ENCODE peak calls at places on chromosomes 7 and 10, in six cellular contexts. One of them, this sample, is unnamed. For H3K4me1, the result is how much of the 10 kb centered on the place peaks cover.

GRCh38 chr10:70462349-70462984 is 16.1 kb upstream of the PALD1 start:
- ATAC-seq in A549: peak
- ATAC-seq in GM12878: peak
- ATAC-seq in K562: no peak
- ATAC-seq in HepG2: no peak
- ATAC-seq in upper lobe of left lung: no peak
- ATAC-seq in this sample: peak

GRCh38 chr7:33334349-33334748 is 205.0 kb downstream of the BBS9 start:
- ATAC-seq in GM12878: peak
- ATAC-seq in HepG2: peak
- ATAC-seq in A549: peak
- ATAC-seq in upper lobe of left lung: no peak
- ATAC-seq in K562: no peak
- ATAC-seq in this sample: no peak

GRCh38 chr7:66016131-66016461 is 34.1 kb upstream of the GUSB start:
- ATAC-seq in K562: no peak
- ATAC-seq in GM12878: no peak
- ATAC-seq in A549: no peak
- ATAC-seq in upper lobe of left lung: no peak
- ATAC-seq in HepG2: no peak
- ATAC-seq in this sample: no peak

GRCh38 chr10:33151344-33151864 is 183.1 kb downstream of the NRP1 start:
- ATAC-seq in K562: no peak
- ATAC-seq in A549: no peak
- ATAC-seq in HepG2: peak
- ATAC-seq in upper lobe of left lung: no peak
- ATAC-seq in GM12878: no peak
- ATAC-seq in this sample: no peak

GRCh38 chr7:98869374-98870070 is at the start of gene TMEM130:
- ATAC-seq in K562: no peak
- ATAC-seq in A549: peak
- ATAC-seq in HepG2: peak
- ATAC-seq in upper lobe of left lung: no peak
- ATAC-seq in GM12878: peak
- ATAC-seq in this sample: peak

GRCh38 chr7:152641384-152641783 is 34.6 kb downstream of the XRCC2 start:
- ATAC-seq in upper lobe of left lung: no peak
- ATAC-seq in HepG2: no peak
- ATAC-seq in K562: no peak
- ATAC-seq in A549: peak
- ATAC-seq in GM12878: no peak
- ATAC-seq in this sample: no peak

GRCh38 chr7:77989981-77990566 is 191.5 kb downstream of the PHTF2 start:
- ATAC-seq in upper lobe of left lung: no peak
- ATAC-seq in A549: peak
- ATAC-seq in GM12878: no peak
- ATAC-seq in K562: peak
- ATAC-seq in HepG2: peak
- ATAC-seq in this sample: no peak

GRCh38 chr10:103491729-103492364 is 1.7 kb upstream of the NEURL1 start:
- ATAC-seq in K562: peak
- ATAC-seq in A549: peak
- ATAC-seq in GM12878: no peak
- ATAC-seq in HepG2: peak
- ATAC-seq in upper lobe of left lung: peak
- ATAC-seq in this sample: no peak

DNA sequence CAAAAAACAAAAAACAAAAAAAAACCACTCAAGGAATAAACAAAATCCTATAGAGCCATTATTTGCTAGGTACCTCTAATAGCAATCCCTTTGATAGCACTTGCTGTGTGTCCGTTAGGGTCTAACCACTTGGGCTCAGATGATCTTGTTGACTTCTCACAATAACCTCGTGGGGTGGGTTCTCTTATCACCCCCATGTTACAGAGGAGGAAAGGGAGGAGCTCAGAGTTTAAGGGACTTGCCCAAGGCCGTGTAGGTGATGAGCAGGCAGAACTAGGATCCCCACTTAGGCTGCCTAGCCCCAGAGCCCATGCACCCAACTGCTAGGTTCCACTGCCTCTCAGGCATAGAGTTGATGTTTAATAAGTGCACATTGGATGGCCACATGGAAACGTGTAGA is 131.1 kb downstream of the CAMK1D start:
- ATAC-seq in upper lobe of left lung: no peak
- ATAC-seq in GM12878: no peak
- ATAC-seq in HepG2: no peak
- ATAC-seq in A549: no peak
- ATAC-seq in K562: no peak
- ATAC-seq in this sample: no peak
- H3K4me1 ChIP-seq in upper lobe of left lung: under half
- H3K4me1 ChIP-seq in GM12878: under half
- H3K4me1 ChIP-seq in HepG2: under half
- H3K4me1 ChIP-seq in A549: under half
- H3K4me1 ChIP-seq in K562: under half
- H3K4me1 ChIP-seq in this sample: under half

DNA sequence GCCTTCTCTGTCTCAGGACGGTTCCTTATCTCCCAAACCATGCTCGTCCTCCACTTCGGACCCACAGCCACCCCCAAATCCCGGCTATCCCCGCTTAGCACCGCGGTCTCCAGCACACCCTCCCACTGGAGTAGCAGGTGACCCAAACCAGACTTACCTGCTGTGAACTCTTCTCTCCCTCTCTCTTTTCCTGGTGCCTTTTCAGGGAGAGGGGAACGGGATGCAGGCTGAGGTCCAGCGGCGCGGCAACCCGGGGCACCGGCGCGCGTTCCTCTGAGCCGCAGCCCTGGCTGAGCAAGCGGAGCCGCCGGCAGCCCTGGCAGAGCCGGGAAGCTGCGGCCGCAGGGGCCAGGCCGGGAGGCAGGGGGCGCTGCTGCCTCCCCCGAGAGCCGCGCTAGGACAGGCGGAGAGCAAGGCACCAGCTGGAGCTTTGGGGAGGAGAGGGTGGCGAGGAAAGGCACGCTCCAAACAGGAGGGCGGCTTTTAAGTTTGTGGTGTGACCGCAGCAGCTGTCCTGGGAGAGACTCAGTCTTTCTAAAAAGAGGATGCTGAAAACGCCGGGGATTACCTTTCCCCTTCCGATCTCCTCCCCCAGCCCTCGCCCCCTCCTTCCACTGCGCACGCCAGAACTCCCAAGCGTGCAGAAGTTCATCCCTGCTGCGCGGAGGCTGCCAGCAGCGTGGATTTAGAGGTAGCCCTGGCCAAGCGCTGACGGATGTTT is at the start of gene SEMA3D:
- ATAC-seq in K562: peak
- ATAC-seq in upper lobe of left lung: peak
- ATAC-seq in A549: peak
- ATAC-seq in HepG2: peak
- ATAC-seq in GM12878: peak
- ATAC-seq in this sample: peak
- TF ChIP-seq CTCF in K562: no peak
- TF ChIP-seq CTCF in upper lobe of left lung: peak
- TF ChIP-seq CTCF in A549: peak
- TF ChIP-seq CTCF in HepG2: peak
- TF ChIP-seq CTCF in GM12878: peak
- TF ChIP-seq CTCF in this sample: peak

DNA sequence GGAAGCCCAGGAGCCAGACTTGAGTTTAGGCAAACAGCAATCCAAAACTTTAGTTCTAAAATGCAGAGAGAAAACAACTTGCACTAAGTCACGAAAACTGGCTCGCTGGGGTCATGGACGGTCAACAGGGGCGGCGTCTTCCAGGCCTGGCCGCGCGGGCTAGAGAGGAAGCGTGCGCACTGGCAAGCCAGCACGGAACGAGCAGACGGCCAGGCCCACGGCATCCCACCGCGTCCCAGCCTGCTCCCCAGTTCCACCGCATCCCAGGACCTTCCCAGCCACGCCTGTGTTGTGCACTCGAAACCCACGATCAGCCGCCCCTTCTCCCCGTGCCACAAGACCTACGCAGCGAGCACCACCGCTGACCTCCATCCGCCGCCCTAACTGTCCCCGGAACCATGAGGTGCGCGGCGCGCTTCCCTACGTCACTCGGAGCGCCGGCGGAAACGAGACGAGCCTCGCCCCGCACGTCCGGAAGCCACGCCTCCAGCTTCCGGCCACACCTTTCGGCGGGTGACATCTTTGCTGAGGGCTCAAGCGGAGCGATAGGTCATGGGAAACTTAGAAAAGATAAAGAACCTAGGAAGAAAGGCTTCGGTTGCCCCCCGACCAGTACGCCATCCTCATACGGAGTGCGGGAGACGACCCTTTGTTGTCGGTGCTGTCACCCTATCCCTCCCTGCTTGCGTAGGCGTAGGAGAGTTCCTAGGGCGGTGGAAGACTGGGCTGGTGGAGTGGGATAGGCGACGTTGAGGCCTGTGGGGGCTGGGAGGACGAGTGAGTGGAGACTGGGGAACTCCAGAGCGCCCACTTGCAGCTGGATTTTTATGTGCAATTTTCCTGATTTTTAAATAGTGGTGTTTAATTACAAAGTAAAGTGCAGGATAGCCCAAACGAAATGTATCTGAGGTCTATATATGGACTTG is at the start of gene TBRG4:
- ATAC-seq in upper lobe of left lung: peak
- ATAC-seq in K562: peak
- ATAC-seq in HepG2: peak
- ATAC-seq in GM12878: peak
- ATAC-seq in A549: peak
- ATAC-seq in this sample: peak
- TF ChIP-seq EP300 in upper lobe of left lung: peak
- TF ChIP-seq EP300 in K562: no peak
- TF ChIP-seq EP300 in HepG2: peak
- TF ChIP-seq EP300 in GM12878: peak
- TF ChIP-seq EP300 in A549: no peak
- TF ChIP-seq EP300 in this sample: no peak

GRCh38 chr7:131042269-131043160 is 285.2 kb upstream of the MKLN1 start:
- ATAC-seq in HepG2: no peak
- ATAC-seq in K562: peak
- ATAC-seq in upper lobe of left lung: no peak
- ATAC-seq in A549: no peak
- ATAC-seq in GM12878: no peak
- ATAC-seq in this sample: no peak

GRCh38 chr7:131038153-131038552 is 289.5 kb upstream of the MKLN1 start:
- ATAC-seq in HepG2: no peak
- ATAC-seq in K562: no peak
- ATAC-seq in upper lobe of left lung: no peak
- ATAC-seq in A549: peak
- ATAC-seq in GM12878: no peak
- ATAC-seq in this sample: peak

GRCh38 chr7:131040467-131040932 is 287.2 kb upstream of the MKLN1 start:
- ATAC-seq in GM12878: peak
- ATAC-seq in upper lobe of left lung: peak
- ATAC-seq in HepG2: peak
- ATAC-seq in K562: peak
- ATAC-seq in A549: peak
- ATAC-seq in this sample: peak

GRCh38 chr7:131039355-131039762 is 288.3 kb upstream of the MKLN1 start:
- ATAC-seq in A549: no peak
- ATAC-seq in GM12878: peak
- ATAC-seq in HepG2: no peak
- ATAC-seq in upper lobe of left lung: no peak
- ATAC-seq in K562: no peak
- ATAC-seq in this sample: no peak

GRCh38 chr7:131039836-131040235 is 287.8 kb upstream of the MKLN1 start:
- ATAC-seq in K562: no peak
- ATAC-seq in upper lobe of left lung: no peak
- ATAC-seq in GM12878: no peak
- ATAC-seq in HepG2: no peak
- ATAC-seq in A549: no peak
- ATAC-seq in this sample: no peak
- H3K4me1 ChIP-seq in K562: under half
- H3K4me1 ChIP-seq in upper lobe of left lung: under half
- H3K4me1 ChIP-seq in GM12878: under half
- H3K4me1 ChIP-seq in HepG2: under half
- H3K4me1 ChIP-seq in A549: under half
- H3K4me1 ChIP-seq in this sample: under half

GRCh38 chr7:6106140-6106904 is 75.1 kb downstream of the ANKRD61 start:
- ATAC-seq in HepG2: peak
- ATAC-seq in A549: peak
- ATAC-seq in K562: peak
- ATAC-seq in GM12878: peak
- ATAC-seq in upper lobe of left lung: no peak
- ATAC-seq in this sample: no peak
- TF ChIP-seq CTCF in HepG2: peak
- TF ChIP-seq CTCF in A549: peak
- TF ChIP-seq CTCF in K562: peak
- TF ChIP-seq CTCF in GM12878: peak
- TF ChIP-seq CTCF in upper lobe of left lung: peak
- TF ChIP-seq CTCF in this sample: peak

DNA sequence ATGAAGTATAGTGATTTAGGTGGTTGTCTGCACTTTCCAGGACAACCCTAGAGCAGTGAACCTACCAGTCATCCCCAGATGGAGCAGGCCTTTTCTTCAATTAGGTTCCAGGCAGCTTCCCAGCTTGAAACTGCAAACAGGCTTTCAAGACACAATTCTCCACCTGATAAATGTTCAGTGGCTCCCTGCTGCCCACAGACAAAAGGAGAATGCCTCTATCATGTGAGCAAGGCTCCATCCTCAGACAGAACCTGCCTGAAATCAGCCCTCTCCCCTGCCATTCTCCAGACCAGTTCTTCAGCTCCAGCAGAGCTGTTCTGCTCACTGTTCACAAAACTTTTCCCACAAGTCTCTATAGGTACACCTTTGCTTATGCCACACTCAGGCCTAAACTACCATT is 22.1 kb downstream of the RELN start:
- ATAC-seq in K562: peak
- ATAC-seq in HepG2: no peak
- ATAC-seq in upper lobe of left lung: no peak
- ATAC-seq in A549: no peak
- ATAC-seq in GM12878: no peak
- ATAC-seq in this sample: no peak
- TF ChIP-seq EP300 in K562: no peak
- TF ChIP-seq EP300 in HepG2: no peak
- TF ChIP-seq EP300 in upper lobe of left lung: no peak
- TF ChIP-seq EP300 in A549: no peak
- TF ChIP-seq EP300 in GM12878: no peak
- TF ChIP-seq EP300 in this sample: no peak

GRCh38 chr7:108511939-108512338 is 14.0 kb downstream of the PNPLA8 start:
- ATAC-seq in A549: no peak
- ATAC-seq in HepG2: no peak
- ATAC-seq in upper lobe of left lung: no peak
- ATAC-seq in GM12878: peak
- ATAC-seq in K562: no peak
- ATAC-seq in this sample: no peak
- H3K4me1 ChIP-seq in A549: under half
- H3K4me1 ChIP-seq in HepG2: under half
- H3K4me1 ChIP-seq in upper lobe of left lung: under half
- H3K4me1 ChIP-seq in GM12878: under half
- H3K4me1 ChIP-seq in K562: under half
- H3K4me1 ChIP-seq in this sample: under half

This sample was measured in gastroesophageal sphincter.